ENCODE peak calls at places on chromosomes 16 and 17, in five cellular contexts. M, S, C, Y and J are unnamed samples.

GRCh38 chr17:32631341-32632109 is 144.7 kb downstream of the CDK5R1 start:
- DNase-seq in M (no peak), S (no peak), C (no peak), Y (no peak), J (no peak)

GRCh38 chr17:33381201-33381600 is 88.1 kb upstream of the ASIC2 start:
- DNase-seq in M (no peak), S (no peak), C (no peak), Y (no peak), J (no peak)

GRCh38 chr17:80705988-80706387 is 161.3 kb downstream of the RPTOR start:
- DNase-seq in M (no peak), S (no peak), C (no peak), Y (no peak), J (no peak)

GRCh38 chr16:82031116-82032084 is 3.7 kb upstream of the HSD17B2 start:
- DNase-seq in M (no peak), S (no peak), C (peak), Y (no peak), J (no peak)

GRCh38 chr16:27452569-27453475 is 50.8 kb downstream of the IL21R start:
- DNase-seq in M (no peak), S (no peak), C (no peak), Y (no peak), J (no peak)

GRCh38 chr16:9297437-9298113 is 206.1 kb downstream of the HAPSTR1 start:
- DNase-seq in M (no peak), S (no peak), C (no peak), Y (peak), J (no peak)

GRCh38 chr17:82918508-82918907 is 78.7 kb upstream of the ZNF750 start:
- DNase-seq in M (no peak), S (no peak), C (no peak), Y (no peak), J (no peak)

GRCh38 chr16:10551881-10552280 is 28.5 kb downstream of the EMP2 start:
- DNase-seq in M (no peak), S (no peak), C (no peak), Y (no peak), J (no peak)

GRCh38 chr17:19568016-19568350 is 34.3 kb downstream of the SLC47A1 start:
- DNase-seq in M (no peak), S (no peak), C (no peak), Y (no peak), J (no peak)

GRCh38 chr17:79716183-79716797 is 14.5 kb upstream of the ENPP7 start:
- DNase-seq in M (no peak), S (no peak), C (no peak), Y (no peak), J (no peak)

GRCh38 chr17:6924121-6924676 is 71.7 kb upstream of the ALOX12 start:
- DNase-seq in M (no peak), S (no peak), C (peak), Y (no peak), J (no peak)

GRCh38 chr16:20871935-20872815 is 28.0 kb downstream of the DCUN1D3 start:
- DNase-seq in M (no peak), S (no peak), C (no peak), Y (no peak), J (no peak)

GRCh38 chr17:5629133-5629532 is 44.8 kb upstream of the NLRP1 start:
- DNase-seq in M (no peak), S (no peak), C (no peak), Y (no peak), J (no peak)

GRCh38 chr17:8479431-8479947 is 43.8 kb downstream of the NDEL1 start:
- DNase-seq in M (no peak), S (peak), C (peak), Y (no peak), J (no peak)

GRCh38 chr17:73770115-73770848 is 126.0 kb upstream of the SDK2 start:
- DNase-seq in M (no peak), S (peak), C (peak), Y (peak), J (no peak)

GRCh38 chr16:70747703-70748631 is 53.0 kb downstream of the VAC14 start:
- DNase-seq in M (no peak), S (peak), C (no peak), Y (no peak), J (no peak)

GRCh38 chr17:45934044-45934979 is 40.0 kb downstream of the MAPT start:
- DNase-seq in M (no peak), S (no peak), C (no peak), Y (no peak), J (no peak)

GRCh38 chr16:86664518-86665318 is 86.4 kb downstream of the FOXL1 start:
- DNase-seq in M (no peak), S (no peak), C (peak), Y (peak), J (no peak)

GRCh38 chr16:50296807-50297206 is 30.5 kb downstream of the ADCY7 start:
- DNase-seq in M (no peak), S (peak), C (no peak), Y (no peak), J (peak)

GRCh38 chr16:9901-10665 is 43.3 kb downstream of the POLR3K start:
- DNase-seq in M (no peak), S (peak), C (no peak), Y (peak), J (no peak)

GRCh38 chr16:21611546-21612384 is 12.4 kb downstream of the METTL9 start:
- DNase-seq in M (no peak), S (no peak), C (no peak), Y (no peak), J (no peak)

GRCh38 chr17:80980397-80981061 is 11.1 kb upstream of the CHMP6 start:
- DNase-seq in M (no peak), S (no peak), C (peak), Y (no peak), J (no peak)

GRCh38 chr17:47145351-47145750 is 43.7 kb downstream of the CDC27 start:
- DNase-seq in M (no peak), S (no peak), C (no peak), Y (no peak), J (no peak)

GRCh38 chr17:48597775-48598631 is 4.4 kb upstream of the HOXB5 start:
- DNase-seq in M (no peak), S (peak), C (peak), Y (peak), J (no peak)

GRCh38 chr17:47311420-47311819 is 12.3 kb upstream of the EFCAB13 start:
- DNase-seq in M (no peak), S (no peak), C (no peak), Y (no peak), J (no peak)

GRCh38 chr16:70391881-70392481 is 45.3 kb downstream of the DDX19A start:
- DNase-seq in M (no peak), S (no peak), C (peak), Y (no peak), J (no peak)

GRCh38 chr16:19245326-19245925 is 40.1 kb upstream of the CLEC19A start:
- DNase-seq in M (no peak), S (no peak), C (no peak), Y (peak), J (no peak)

GRCh38 chr17:73348018-73348823 is 36.4 kb upstream of the CDC42EP4 start:
- DNase-seq in M (no peak), S (no peak), C (no peak), Y (no peak), J (no peak)

GRCh38 chr17:79905832-79906231 is 66.6 kb upstream of the CBX4 start:
- DNase-seq in M (no peak), S (no peak), C (no peak), Y (no peak), J (peak)

DNA sequence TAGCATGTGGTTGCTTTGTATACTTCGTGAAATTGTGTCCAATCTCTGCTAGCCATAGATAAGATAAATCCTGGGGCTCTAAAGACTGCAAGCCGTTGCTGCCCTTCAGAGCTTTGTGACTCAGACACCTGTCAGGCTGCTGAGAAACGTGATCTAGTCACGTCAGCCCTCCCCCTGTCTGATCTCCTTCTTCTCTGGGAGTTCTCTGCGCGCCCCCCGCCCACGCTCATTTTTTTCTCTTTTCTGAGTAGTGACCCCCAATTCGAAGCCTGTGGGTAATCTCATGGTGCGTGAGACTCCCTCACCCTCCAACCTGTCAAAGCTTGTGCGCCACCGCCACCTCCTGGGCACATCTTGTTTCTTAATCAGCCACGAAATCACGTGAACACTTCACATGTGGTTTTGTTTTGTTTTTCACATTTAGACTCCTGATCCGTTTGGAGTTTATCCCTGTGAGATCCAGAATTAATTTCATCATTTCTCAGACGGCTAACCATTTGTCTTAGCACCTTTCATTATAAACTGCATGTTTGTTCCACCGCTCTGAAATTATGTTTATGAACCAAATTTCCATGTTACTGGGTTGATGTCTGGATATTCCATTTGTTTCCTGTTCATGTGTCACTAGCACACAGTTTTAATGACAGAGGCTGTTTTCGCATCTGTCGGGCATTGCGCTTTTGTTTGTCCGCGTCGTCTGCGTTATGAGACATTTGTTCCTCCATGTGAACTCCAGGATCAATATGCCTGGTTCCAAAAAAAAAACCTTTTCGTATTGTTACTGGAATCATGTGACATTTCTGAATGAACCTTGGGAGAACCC is 977 bp upstream of the ZNF778 start:
- DNase-seq in M (no peak), S (peak), C (peak), Y (peak), J (no peak)
- TF ChIP-seq CTCF in M (peak), S (peak), C (peak), Y (peak), J (peak)

GRCh38 chr17:78573955-78574354 is 3.2 kb downstream of the DNAH17 start:
- DNase-seq in M (no peak), S (no peak), C (no peak), Y (no peak), J (no peak)
- TF ChIP-seq CTCF in M (no peak), S (no peak), C (no peak), Y (no peak), J (no peak)

DNA sequence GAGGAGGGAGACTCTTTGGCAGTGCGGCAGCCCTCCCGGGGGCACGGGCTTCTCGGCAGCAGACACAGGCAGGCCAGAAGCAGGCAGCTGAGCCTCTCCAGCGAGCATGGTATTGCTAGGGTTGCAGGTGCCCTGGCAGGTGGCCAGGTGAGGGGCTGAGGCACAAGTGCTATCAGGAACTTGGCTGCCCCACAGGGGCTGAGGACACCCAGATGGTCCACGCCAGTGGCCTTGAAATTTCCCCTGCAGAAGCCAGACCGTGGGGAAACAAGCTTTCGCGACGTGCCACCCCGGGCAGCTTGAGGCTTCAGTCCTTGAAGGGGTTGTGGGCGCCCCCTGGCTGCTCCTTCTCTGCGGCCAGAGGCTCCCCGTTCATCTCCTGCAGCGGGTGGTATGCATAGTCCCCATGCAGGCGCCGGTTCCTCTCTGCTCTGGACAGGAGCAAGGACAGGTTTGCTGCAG is 8.5 kb downstream of the NAGPA start:
- DNase-seq in M (no peak), S (no peak), C (no peak), Y (peak), J (no peak)
- TF ChIP-seq CTCF in M (no peak), S (no peak), C (no peak), Y (peak), J (peak)

GRCh38 chr16:24995033-24995432 is 20.1 kb downstream of the ARHGAP17 start:
- DNase-seq in M (no peak), S (no peak), C (no peak), Y (no peak), J (no peak)

GRCh38 chr16:24996731-24997130 is 18.4 kb downstream of the ARHGAP17 start:
- DNase-seq in M (no peak), S (no peak), C (no peak), Y (no peak), J (no peak)

GRCh38 chr16:24993722-24994686 is 21.2 kb downstream of the ARHGAP17 start:
- DNase-seq in M (no peak), S (no peak), C (peak), Y (no peak), J (no peak)

GRCh38 chr16:24996301-24996700 is 18.9 kb downstream of the ARHGAP17 start:
- DNase-seq in M (no peak), S (no peak), C (no peak), Y (no peak), J (no peak)

GRCh38 chr16:24995469-24995868 is 19.7 kb downstream of the ARHGAP17 start:
- DNase-seq in M (no peak), S (no peak), C (no peak), Y (no peak), J (no peak)
- TF ChIP-seq CTCF in M (no peak), S (no peak), C (no peak), Y (no peak), J (peak)

DNA sequence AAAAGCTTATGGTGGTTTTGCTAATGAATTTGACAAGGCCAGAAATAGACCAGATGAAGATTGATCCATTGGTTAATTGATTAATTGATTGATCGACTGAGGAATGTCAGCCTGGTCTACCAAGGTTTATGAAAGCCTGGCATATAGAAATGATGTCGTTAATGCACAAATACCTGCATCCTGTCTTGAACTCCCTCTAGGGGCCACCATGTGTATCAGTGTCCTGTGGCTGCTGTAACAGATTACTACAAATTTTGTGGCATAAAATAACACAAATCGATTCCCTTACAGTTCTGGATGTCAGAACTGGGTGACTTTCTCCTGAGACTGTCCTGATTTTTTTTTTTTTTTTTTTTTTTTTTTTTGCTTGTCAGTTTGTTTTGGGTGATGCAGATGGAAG is 553.2 kb downstream of the MAF start:
- DNase-seq in M (no peak), S (no peak), C (no peak), Y (no peak), J (no peak)
- TF ChIP-seq CTCF in M (no peak), S (peak), C (peak), Y (no peak), J (peak)